ENCODE peak calls at places on chromosomes 4 and X, in six cellular contexts. One of them, this sample, is unnamed.
A peak's percentile ranks its signal among the peaks of the same experiment; 100 is the strongest.

GRCh38 chrX:107000013-107000515 is at the start of gene MORC4:
- DNase-seq in BE2C: peak; percentile 75
- DNase-seq in ovary: peak; percentile 80
- DNase-seq in progenitor cell of endocrine pancreas: peak; percentile 68
- DNase-seq in NB4: no peak
- DNase-seq in OCI-LY7: peak; percentile 80
- DNase-seq in this sample: peak; percentile 60

GRCh38 chr4:124666496-124666895 is 46.0 kb downstream of the ANKRD50 start:
- DNase-seq in OCI-LY7: no peak
- DNase-seq in NB4: no peak
- DNase-seq in progenitor cell of endocrine pancreas: no peak
- DNase-seq in ovary: no peak
- DNase-seq in BE2C: no peak
- DNase-seq in this sample: no peak

GRCh38 chr4:82591592-82591991 is 29.8 kb upstream of the TMEM150C start:
- DNase-seq in OCI-LY7: no peak
- DNase-seq in progenitor cell of endocrine pancreas: no peak
- DNase-seq in BE2C: no peak
- DNase-seq in ovary: no peak
- DNase-seq in NB4: no peak
- DNase-seq in this sample: no peak

GRCh38 chrX:74231625-74232024 is 72.4 kb upstream of the ZCCHC13 start:
- DNase-seq in progenitor cell of endocrine pancreas: no peak
- DNase-seq in ovary: no peak
- DNase-seq in OCI-LY7: no peak
- DNase-seq in BE2C: no peak
- DNase-seq in NB4: no peak
- DNase-seq in this sample: no peak

GRCh38 chr4:10063544-10064300 is 42.4 kb upstream of the SLC2A9 start:
- DNase-seq in OCI-LY7: no peak
- DNase-seq in ovary: no peak
- DNase-seq in progenitor cell of endocrine pancreas: no peak
- DNase-seq in BE2C: peak; percentile 64
- DNase-seq in NB4: peak; percentile 51
- DNase-seq in this sample: peak; percentile 46

GRCh38 chr4:21986312-21986711 is 37.7 kb upstream of the KCNIP4 start:
- DNase-seq in ovary: no peak
- DNase-seq in progenitor cell of endocrine pancreas: no peak
- DNase-seq in BE2C: no peak
- DNase-seq in OCI-LY7: no peak
- DNase-seq in NB4: no peak
- DNase-seq in this sample: peak; percentile 13

GRCh38 chr4:171813195-171813955 is at the start of gene GALNTL6:
- DNase-seq in OCI-LY7: no peak
- DNase-seq in NB4: no peak
- DNase-seq in progenitor cell of endocrine pancreas: no peak
- DNase-seq in ovary: no peak
- DNase-seq in BE2C: peak; percentile 59
- DNase-seq in this sample: no peak

GRCh38 chr4:150240011-150240410 is 161.8 kb downstream of the DCLK2 start:
- DNase-seq in progenitor cell of endocrine pancreas: no peak
- DNase-seq in BE2C: no peak
- DNase-seq in NB4: no peak
- DNase-seq in OCI-LY7: no peak
- DNase-seq in ovary: no peak
- DNase-seq in this sample: no peak

GRCh38 chr4:7547368-7548040 is 112.8 kb upstream of the PSAPL1 start:
- DNase-seq in BE2C: no peak
- DNase-seq in ovary: no peak
- DNase-seq in OCI-LY7: no peak
- DNase-seq in NB4: no peak
- DNase-seq in progenitor cell of endocrine pancreas: no peak
- DNase-seq in this sample: no peak

This sample was measured in NCI-H446 treated with DMSO at 0.1 percent for 48 hours.